ENCODE peak calls at places on chromosomes 16 and 17, in eight cellular contexts. G, V, T, O, U, D, I and P are unnamed samples.
A peak's percentile ranks its signal among the peaks of the same experiment; 100 is the strongest.

GRCh38 chr16:70349783-70350182 is 3.1 kb downstream of the DDX19A start:
- DNase-seq in G (no peak), V (no peak), T (no peak), O (no peak), U (no peak), D (no peak), I (no peak), P (no peak)

GRCh38 chr17:80277751-80278671 is 17.4 kb downstream of the RNF213 start:
- DNase-seq in G (no peak), V (no peak), T (peak; percentile 63), O (no peak), U (no peak), D (no peak), I (peak; percentile 25), P (no peak)

GRCh38 chr16:49936791-49937190 is 80.9 kb upstream of the ZNF423 start:
- DNase-seq in G (no peak), V (no peak), T (no peak), O (no peak), U (no peak), D (no peak), I (no peak), P (no peak)

GRCh38 chr16:51900221-51900780 is 646.6 kb downstream of the TOX3 start:
- DNase-seq in G (no peak), V (no peak), T (no peak), O (no peak), U (no peak), D (no peak), I (no peak), P (no peak)

GRCh38 chr17:73613947-73614655 is 30.1 kb downstream of the SDK2 start:
- DNase-seq in G (no peak), V (no peak), T (no peak), O (no peak), U (no peak), D (no peak), I (no peak), P (no peak)

GRCh38 chr16:79918916-79919315 is 318.4 kb upstream of the MAF start:
- DNase-seq in G (no peak), V (no peak), T (no peak), O (no peak), U (no peak), D (no peak), I (no peak), P (no peak)

GRCh38 chr17:58534901-58535421 is 20.5 kb upstream of the MTMR4 start:
- DNase-seq in G (no peak), V (no peak), T (no peak), O (no peak), U (peak; percentile 24), D (no peak), I (peak; percentile 53), P (no peak)

GRCh38 chr17:60390223-60390622 is 1.7 kb downstream of the USP32 start:
- DNase-seq in G (no peak), V (no peak), T (no peak), O (peak; percentile 44), U (no peak), D (no peak), I (peak; percentile 26), P (no peak)

GRCh38 chr16:4213721-4214120 is 28.2 kb downstream of the SRL start:
- DNase-seq in G (no peak), V (no peak), T (no peak), O (no peak), U (no peak), D (no peak), I (no peak), P (peak; percentile 10)

GRCh38 chr16:73060216-73060615 is 12.3 kb upstream of the ZFHX3 start:
- DNase-seq in G (no peak), V (no peak), T (no peak), O (no peak), U (no peak), D (no peak), I (no peak), P (no peak)

GRCh38 chr16:50401355-50401754 is 32.6 kb upstream of the BRD7 start:
- DNase-seq in G (no peak), V (no peak), T (no peak), O (no peak), U (no peak), D (no peak), I (no peak), P (no peak)

GRCh38 chr17:77666480-77666879 is 292.0 kb upstream of the TNRC6C start:
- DNase-seq in G (no peak), V (no peak), T (no peak), O (no peak), U (no peak), D (no peak), I (no peak), P (no peak)

GRCh38 chr16:67884684-67885083 is at the start of gene NRN1L:
- DNase-seq in G (no peak), V (peak; percentile 92), T (peak; percentile 93), O (peak; percentile 39), U (no peak), D (peak; percentile 91), I (peak; percentile 84), P (peak; percentile 25)

GRCh38 chr16:85607796-85608514 is 5.2 kb upstream of the GSE1 start:
- DNase-seq in G (no peak), V (no peak), T (no peak), O (no peak), U (no peak), D (no peak), I (no peak), P (no peak)
- H3K4me3 ChIP-seq in G (no peak overlapping the region), V (no peak overlapping the region), T (no peak overlapping the region), O (no peak overlapping the region), U (no peak overlapping the region), D (no peak overlapping the region), I (no peak overlapping the region), P (no peak overlapping the region)

GRCh38 chr16:917591-918061 is 53.2 kb downstream of the LMF1 start:
- DNase-seq in G (no peak), V (no peak), T (no peak), O (no peak), U (no peak), D (no peak), I (no peak), P (no peak)
- TF ChIP-seq CTCF in G (no peak), V (no peak), T (no peak), O (no peak), U (no peak), D (no peak), I (no peak), P (no peak)

DNA sequence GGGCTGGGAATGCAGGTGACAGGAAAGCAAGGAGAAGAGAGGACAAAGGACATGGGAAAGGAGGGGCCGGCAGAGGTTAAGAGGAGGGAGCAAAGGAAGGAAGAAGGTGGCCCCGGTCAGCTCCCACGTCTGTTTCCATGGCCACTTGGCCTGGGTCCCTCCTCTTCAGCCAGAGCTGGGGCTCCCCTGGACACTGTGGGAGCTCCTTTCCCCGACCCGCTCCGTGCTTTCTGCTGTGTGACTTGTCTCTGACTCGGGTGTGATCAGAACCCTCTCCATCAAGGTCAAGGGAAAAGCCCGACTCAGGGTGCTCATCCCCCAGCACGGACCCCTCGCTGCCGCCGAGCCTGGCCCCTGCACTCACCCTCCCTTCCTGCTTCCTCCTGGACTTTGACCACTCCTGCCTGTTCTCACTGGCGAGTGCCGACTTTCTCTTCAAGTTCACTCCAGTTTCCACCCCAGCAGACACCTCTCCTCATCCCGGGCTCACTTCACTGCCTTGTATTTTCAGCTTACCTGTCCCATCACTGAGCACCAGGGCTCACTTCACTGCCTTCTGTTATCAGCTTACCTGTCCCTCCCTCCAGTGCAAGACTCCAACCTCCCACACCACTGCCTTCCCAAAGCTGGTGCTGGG is 61.2 kb downstream of the MEAK7 start:
- DNase-seq in G (no peak), V (no peak), T (no peak), O (no peak), U (no peak), D (peak; percentile 46), I (no peak), P (no peak)
- H3K36me3 ChIP-seq in G (no peaks in the 10 kb centered on the region), V (no peaks in the 10 kb centered on the region), T (no peaks in the 10 kb centered on the region), O (no peaks in the 10 kb centered on the region), U (no peaks in the 10 kb centered on the region), D (no peaks in the 10 kb centered on the region), I (no peaks in the 10 kb centered on the region), P (no peaks in the 10 kb centered on the region)

GRCh38 chr17:30340957-30341356 is 7.1 kb upstream of the TMIGD1 start:
- DNase-seq in G (no peak), V (no peak), T (no peak), O (no peak), U (no peak), D (no peak), I (no peak), P (no peak)
- H3K4me3 ChIP-seq in G (no peak overlapping the region), V (no peak overlapping the region), T (no peak overlapping the region), O (no peak overlapping the region), U (no peak overlapping the region), D (no peak overlapping the region), I (no peak overlapping the region), P (no peak overlapping the region)

DNA sequence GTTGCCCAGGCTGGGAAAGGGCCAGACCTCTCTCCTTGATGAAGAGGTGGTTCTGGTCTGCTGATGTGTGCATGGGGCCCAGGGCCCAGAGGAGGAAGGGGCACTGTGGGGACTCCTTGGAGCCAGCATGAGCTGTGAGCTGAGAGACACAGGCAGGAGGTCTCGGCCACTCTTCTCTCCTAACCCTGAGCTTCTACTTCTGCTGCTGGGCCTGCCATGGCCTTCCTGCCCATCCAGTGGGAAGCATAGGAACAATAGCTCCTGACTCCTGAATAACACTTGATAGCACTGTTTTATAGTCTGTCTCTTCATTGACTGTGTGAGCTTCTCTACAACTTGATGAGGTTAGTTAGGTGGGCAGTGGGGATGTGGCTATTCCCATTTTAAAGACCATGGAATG is 181.1 kb downstream of the UTP18 start:
- DNase-seq in G (no peak), V (no peak), T (no peak), O (no peak), U (no peak), D (no peak), I (no peak), P (no peak)
- TF ChIP-seq CTCF in G (no peak), V (no peak), T (no peak), O (no peak), U (no peak), D (no peak), I (no peak), P (no peak)

DNA sequence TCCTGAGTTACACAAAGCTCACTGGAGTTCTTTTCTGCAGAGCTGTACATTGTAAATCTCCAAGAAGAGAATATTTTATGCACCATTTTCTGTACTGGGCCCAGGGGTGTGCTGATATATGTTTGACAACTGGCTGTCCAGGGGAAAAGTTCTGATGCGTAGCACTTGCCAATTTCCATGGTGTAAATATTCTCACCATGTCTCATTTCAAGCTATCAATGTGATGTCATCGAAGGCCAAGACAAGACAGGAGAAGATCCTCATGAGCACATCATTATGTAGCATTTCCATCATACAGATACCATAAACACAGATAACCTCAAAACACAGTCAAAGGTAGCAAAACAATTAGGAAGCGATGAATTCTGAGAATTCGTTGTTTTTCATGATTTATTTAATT is 18.9 kb downstream of the CDH5 start:
- DNase-seq in G (no peak), V (no peak), T (no peak), O (no peak), U (no peak), D (no peak), I (no peak), P (no peak)
- H3K36me3 ChIP-seq in G (no peaks in the 10 kb centered on the region), V (no peaks in the 10 kb centered on the region), T (no peaks in the 10 kb centered on the region), O (no peaks in the 10 kb centered on the region), U (no peaks in the 10 kb centered on the region), D (no peaks in the 10 kb centered on the region), I (no peaks in the 10 kb centered on the region), P (no peaks in the 10 kb centered on the region)

GRCh38 chr17:8300226-8300625 is 5.0 kb upstream of the SLC25A35 start:
- DNase-seq in G (no peak), V (no peak), T (no peak), O (no peak), U (no peak), D (no peak), I (no peak), P (no peak)
- H3K4me3 ChIP-seq in G (no peak overlapping the region), V (no peak overlapping the region), T (no peak overlapping the region), O (no peak overlapping the region), U (no peak overlapping the region), D (no peak overlapping the region), I (no peak overlapping the region), P (no peak overlapping the region)